ENCODE peak calls at places on chromosomes 2 and 18, in eight cellular contexts. H is IMR-90, E is OCI-LY7, K is PC-9, C is hepatocyte, V is MM.1S, X is astrocyte, Z is H9. B is an unnamed sample. For H4K20me1, the result is how much of the 10 kb centered on the place peaks cover.

GRCh38 chr18:21295101-21295500 is 53.1 kb downstream of the GREB1L start:
- DNase-seq in C (no peak), K (no peak), E (no peak), X (no peak), H (no peak), V (no peak), Z (no peak), B (no peak)

GRCh38 chr18:7940976-7941375 is 373.9 kb downstream of the PTPRM start:
- DNase-seq in H (no peak), X (no peak), V (no peak), C (no peak), E (no peak), Z (no peak), K (no peak), B (no peak)

GRCh38 chr2:201208563-201209252 is 25.8 kb downstream of the CASP10 start:
- DNase-seq in E (peak), C (no peak), V (no peak), Z (no peak), X (no peak), H (no peak), K (no peak), B (no peak)

GRCh38 chr2:120428748-120429147 is 82.8 kb downstream of the INHBB start:
- DNase-seq in E (no peak), H (no peak), K (no peak), C (no peak), X (no peak), Z (peak), V (no peak), B (no peak)

GRCh38 chr2:151040036-151040435 is 221.6 kb downstream of the RBM43 start:
- DNase-seq in X (peak), C (no peak), K (no peak), H (peak), V (no peak), Z (no peak), E (no peak), B (peak)

GRCh38 chr18:45621068-45621511 is 5.8 kb downstream of the SLC14A2 start:
- DNase-seq in Z (peak), X (no peak), H (peak), K (no peak), E (peak), C (peak), V (peak), B (no peak)

GRCh38 chr18:69882965-69883668 is 64.6 kb downstream of the CD226 start:
- DNase-seq in K (no peak), E (peak), Z (no peak), V (no peak), C (no peak), X (no peak), H (no peak), B (no peak)

GRCh38 chr2:95001117-95001551 is 24.4 kb upstream of the MAL start:
- DNase-seq in C (no peak), H (no peak), E (no peak), K (no peak), V (no peak), X (no peak), Z (no peak), B (no peak)

GRCh38 chr2:129738799-129739198 is 240.7 kb upstream of the RAB6C start:
- DNase-seq in E (no peak), Z (no peak), H (no peak), C (no peak), X (no peak), K (no peak), V (no peak), B (no peak)

GRCh38 chr2:69118609-69119008 is 105.6 kb downstream of the ANTXR1 start:
- DNase-seq in X (peak), E (no peak), H (peak), V (no peak), K (no peak), C (no peak), Z (no peak), B (no peak)

GRCh38 chr18:25099838-25100393 is 252.1 kb downstream of the ZNF521 start:
- DNase-seq in C (no peak), K (no peak), Z (no peak), H (peak), X (no peak), E (no peak), V (no peak), B (no peak)

GRCh38 chr18:48412339-48412929 is 3.3 kb upstream of the ZBTB7C start:
- DNase-seq in K (peak), X (no peak), H (no peak), C (peak), Z (peak), E (peak), V (peak), B (no peak)

GRCh38 chr2:206783718-206784117 is 18.3 kb downstream of the FASTKD2 start:
- DNase-seq in V (no peak), C (no peak), X (no peak), E (no peak), H (no peak), Z (no peak), K (no peak), B (no peak)

GRCh38 chr2:223513771-223514455 is 88.2 kb downstream of the SCG2 start:
- DNase-seq in H (peak), X (peak), E (no peak), Z (no peak), C (no peak), K (peak), V (no peak), B (no peak)

GRCh38 chr2:192499476-192499875 is 304.7 kb upstream of the TMEFF2 start:
- DNase-seq in H (no peak), X (peak), V (no peak), C (no peak), K (no peak), E (no peak), Z (no peak), B (no peak)

GRCh38 chr2:60538136-60538535 is 15.3 kb downstream of the BCL11A start:
- DNase-seq in K (no peak), Z (no peak), X (no peak), E (no peak), H (no peak), V (no peak), C (no peak), B (no peak)

GRCh38 chr18:21820035-21820810 is 79.6 kb downstream of the MIB1 start:
- DNase-seq in Z (no peak), K (no peak), E (peak), H (peak), X (peak), V (no peak), C (peak), B (no peak)

GRCh38 chr2:124586210-124586609 is 561.1 kb downstream of the CNTNAP5 start:
- DNase-seq in Z (no peak), H (no peak), K (no peak), E (no peak), X (no peak), C (no peak), V (no peak), B (no peak)

DNA sequence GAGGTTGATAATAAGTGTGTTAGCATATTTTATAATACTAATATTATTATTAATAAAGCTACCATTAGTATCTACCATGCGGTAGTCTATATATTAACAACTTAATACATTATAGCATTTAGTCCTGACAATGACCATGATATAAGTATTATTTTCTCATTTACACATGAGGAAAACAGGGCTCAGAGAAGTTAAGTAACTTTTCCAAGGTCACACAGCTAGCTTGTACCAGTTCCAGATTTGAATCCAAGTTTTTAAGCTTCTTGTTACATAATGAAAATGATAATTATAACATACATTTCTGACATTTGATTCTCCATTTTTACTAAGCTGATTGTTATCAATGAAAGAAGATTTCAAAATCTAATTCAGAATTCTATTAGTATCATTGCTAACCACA is 310.6 kb downstream of the AGPS start:
- DNase-seq in H (no peak), C (no peak), X (no peak), Z (no peak), V (no peak), K (no peak), E (no peak), B (no peak)
- H4K20me1 ChIP-seq in H (under half), C (under half), X (under half), Z (under half), V (under half), K (under half), E (under half), B (under half)

GRCh38 chr2:128308889-128309288 is 9.8 kb downstream of the HS6ST1 start:
- DNase-seq in V (no peak), Z (no peak), H (no peak), E (no peak), C (no peak), X (no peak), K (no peak), B (no peak)
- H4K20me1 ChIP-seq in V (under half), Z (under half), H (half or more), E (under half), C (half or more), X (half or more), K (half or more), B (under half)

DNA sequence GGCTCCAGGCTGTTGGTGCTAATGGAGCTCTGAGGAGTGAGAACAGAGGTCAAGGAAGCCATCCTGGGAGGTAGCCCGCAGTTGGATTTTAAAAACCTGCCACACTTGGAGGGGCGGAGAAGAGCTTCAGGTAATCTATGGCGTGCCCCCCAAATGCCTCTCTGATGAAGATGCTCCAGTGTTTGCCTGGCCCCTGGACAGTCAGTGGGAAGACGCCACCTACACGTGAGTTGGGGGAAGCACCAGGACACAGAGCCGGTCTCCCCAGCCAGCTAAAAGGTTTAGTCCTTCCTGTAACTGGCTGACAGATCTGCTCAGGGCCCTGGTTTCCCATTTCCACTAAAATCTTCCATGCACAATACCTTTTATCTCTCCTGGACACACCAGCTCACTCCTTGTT is 225.0 kb downstream of the TTC32 start:
- DNase-seq in H (no peak), Z (peak), X (no peak), K (peak), E (no peak), V (no peak), C (no peak), B (no peak)
- H4K20me1 ChIP-seq in H (under half), Z (under half), X (under half), K (under half), E (under half), V (under half), C (under half), B (under half)

DNA sequence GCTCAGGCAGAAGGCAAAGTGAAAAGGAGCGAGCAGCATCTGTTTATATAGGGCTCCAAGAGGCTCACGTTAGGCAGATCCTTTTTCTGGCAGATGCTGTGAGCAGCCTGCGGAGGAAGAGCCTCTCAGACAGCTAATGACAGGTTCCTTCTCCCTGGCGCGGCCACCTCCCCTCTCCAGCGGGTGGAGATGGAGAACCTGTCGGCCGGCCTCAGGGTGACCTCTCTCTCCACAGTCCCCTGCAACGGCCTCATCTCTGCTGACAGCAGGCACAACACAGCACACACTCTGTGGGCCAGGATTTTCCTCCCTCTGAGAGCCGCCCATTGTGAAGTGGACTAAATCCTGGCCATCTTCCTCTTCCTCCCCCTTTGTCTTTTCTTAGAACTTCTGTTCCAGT is 119.8 kb downstream of the PRKCE start:
- DNase-seq in C (peak), V (no peak), E (no peak), Z (peak), K (no peak), X (peak), H (peak), B (no peak)
- H4K20me1 ChIP-seq in C (under half), V (under half), E (under half), Z (under half), K (under half), X (under half), H (under half), B (under half)

DNA sequence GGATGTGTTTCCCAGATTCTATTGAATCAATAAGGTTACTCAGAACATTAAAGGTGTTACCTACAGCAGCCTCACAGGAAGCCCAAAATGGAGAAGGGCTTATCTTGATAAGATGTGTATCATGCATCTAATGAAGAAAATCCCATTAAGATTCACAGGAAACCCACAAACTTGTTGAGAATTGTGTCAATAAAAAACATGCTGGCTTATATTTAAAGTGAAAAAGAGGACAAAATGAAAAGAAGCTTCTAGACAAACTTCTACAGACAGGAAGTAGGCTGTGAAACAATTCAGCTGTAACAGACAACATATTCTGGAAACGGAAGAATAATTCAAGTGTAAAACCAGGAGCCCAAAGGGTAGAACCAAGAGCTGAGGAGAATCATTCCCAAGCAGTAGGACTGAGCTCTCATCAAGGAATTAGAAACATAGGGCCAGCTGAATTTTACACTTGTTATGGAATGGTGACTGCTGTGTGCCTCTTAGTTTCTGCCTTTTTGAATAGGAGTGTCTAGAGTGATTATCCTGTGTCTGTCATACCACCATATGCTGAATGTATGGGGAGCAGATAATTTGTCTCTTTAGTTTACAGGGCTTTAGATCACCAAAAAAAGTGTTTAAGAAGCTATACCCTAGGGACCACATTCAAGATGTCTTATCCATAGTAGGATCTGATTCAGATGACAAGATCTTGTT is 9.6 kb downstream of the IMMT start:
- DNase-seq in C (no peak), X (no peak), V (no peak), Z (no peak), E (peak), H (no peak), K (no peak), B (no peak)
- H4K20me1 ChIP-seq in C (under half), X (half or more), V (under half), Z (under half), E (under half), H (half or more), K (half or more), B (under half)

DNA sequence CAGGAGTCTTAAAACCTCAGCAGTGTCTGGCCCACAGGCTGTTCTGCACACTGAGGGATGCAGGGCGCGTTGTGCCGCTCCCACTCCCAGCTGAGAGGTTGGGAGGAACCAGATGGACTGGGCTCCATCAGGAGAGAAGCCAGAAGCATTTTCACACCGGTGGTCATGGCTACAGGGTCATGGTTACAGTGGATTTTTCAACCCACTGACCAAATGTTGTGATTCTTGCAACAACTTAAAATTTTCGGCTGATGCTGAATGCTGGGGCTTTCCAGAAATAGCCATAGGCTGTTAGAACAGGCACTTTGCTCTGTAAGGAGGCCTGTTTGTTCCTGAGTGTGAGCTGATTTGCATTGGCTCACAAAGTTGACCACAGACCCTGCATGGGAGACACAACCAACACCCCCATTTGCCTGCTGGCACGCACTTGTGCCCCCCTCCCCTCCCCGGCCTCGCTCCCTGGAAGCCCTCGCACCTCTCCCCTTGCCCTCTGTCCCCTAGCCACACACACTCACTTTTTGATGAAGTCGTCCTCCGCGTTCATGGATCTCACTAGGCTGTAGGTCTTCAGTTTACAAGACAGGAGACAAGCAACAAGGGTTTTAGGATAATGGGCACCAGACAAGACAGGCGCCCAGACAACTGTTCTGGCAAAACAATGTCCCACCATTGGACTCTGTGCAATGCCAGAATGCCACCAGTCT is 3.4 kb downstream of the LPIN1 start:
- DNase-seq in Z (no peak), K (no peak), V (peak), C (no peak), X (no peak), H (peak), E (peak), B (no peak)
- H4K20me1 ChIP-seq in Z (under half), K (under half), V (under half), C (half or more), X (half or more), H (under half), E (under half), B (under half)

B was measured in keratinocyte.